ENCODE peak calls at places on chromosome X, in six cellular contexts. T, G, I, W, P and E are unnamed samples.

GRCh38 chrX:12269484-12269883 is 131.2 kb downstream of the FRMPD4 start:
- DNase-seq in T (no peak), G (no peak), I (peak; percentile 6), W (no peak), P (no peak), E (no peak)

GRCh38 chrX:139559383-139560042 is 29.0 kb downstream of the F9 start:
- DNase-seq in T (peak; percentile 75), G (peak; percentile 17), I (peak; percentile 62), W (peak; percentile 71), P (peak; percentile 29), E (peak; percentile 31)

GRCh38 chrX:40651620-40652223 is 4.4 kb upstream of the CXorf38 start:
- DNase-seq in T (peak; percentile 82), G (peak; percentile 25), I (peak; percentile 70), W (peak; percentile 88), P (peak; percentile 29), E (peak; percentile 35)

GRCh38 chrX:65690057-65690855 is 22.8 kb downstream of the MSN start:
- DNase-seq in T (no peak), G (no peak), I (peak; percentile 63), W (no peak), P (no peak), E (no peak)

GRCh38 chrX:47179221-47179927 is 14.3 kb upstream of the UBA1 start:
- DNase-seq in T (no peak), G (no peak), I (no peak), W (no peak), P (no peak), E (no peak)

GRCh38 chrX:117803463-117803862 is 313.1 kb downstream of the KLHL13 start:
- DNase-seq in T (no peak), G (no peak), I (no peak), W (no peak), P (no peak), E (no peak)

GRCh38 chrX:40105791-40106676 is 8.3 kb upstream of the BCOR start:
- DNase-seq in T (peak; percentile 88), G (no peak), I (peak; percentile 83), W (peak; percentile 91), P (no peak), E (peak; percentile 72)

GRCh38 chrX:150849996-150850720 is 48.3 kb downstream of the CD99L2 start:
- DNase-seq in T (no peak), G (no peak), I (peak; percentile 73), W (no peak), P (no peak), E (no peak)

GRCh38 chrX:145825896-145826295 is 8.3 kb downstream of the SLITRK2 start:
- DNase-seq in T (peak; percentile 19), G (no peak), I (peak; percentile 28), W (peak; percentile 57), P (no peak), E (no peak)

GRCh38 chrX:45851434-45851991 is 650.8 kb upstream of the DIPK2B start:
- DNase-seq in T (peak; percentile 76), G (no peak), I (peak; percentile 82), W (peak; percentile 61), P (peak; percentile 9), E (peak; percentile 9)

GRCh38 chrX:13669246-13669689 is 16.3 kb downstream of the TCEANC start:
- DNase-seq in T (no peak), G (peak; percentile 94), I (peak; percentile 32), W (peak; percentile 87), P (peak; percentile 48), E (peak; percentile 45)

GRCh38 chrX:134821370-134821769 is 163.1 kb upstream of the PLAC1 start:
- DNase-seq in T (no peak), G (no peak), I (peak; percentile 57), W (no peak), P (no peak), E (no peak)

GRCh38 chrX:46180258-46180687 is 364.9 kb downstream of the ZNF674 start:
- DNase-seq in T (peak; percentile 1), G (peak; percentile 91), I (peak; percentile 93), W (no peak), P (no peak), E (no peak)

GRCh38 chrX:50066318-50066937 is 134.4 kb downstream of the AKAP4 start:
- DNase-seq in T (no peak), G (no peak), I (no peak), W (no peak), P (no peak), E (no peak)

GRCh38 chrX:103431316-103431715 is 55.0 kb downstream of the BEX3 start:
- DNase-seq in T (no peak), G (no peak), I (no peak), W (no peak), P (no peak), E (no peak)

GRCh38 chrX:47170861-47171692 is 22.6 kb upstream of the UBA1 start:
- DNase-seq in T (no peak), G (no peak), I (no peak), W (no peak), P (no peak), E (no peak)

GRCh38 chrX:48957477-48957826 is at the start of gene OTUD5:
- DNase-seq in T (no peak), G (no peak), I (peak; percentile 78), W (peak; percentile 66), P (peak; percentile 76), E (peak; percentile 82)

GRCh38 chrX:137025930-137026329 is 7.9 kb downstream of the GPR101 start:
- DNase-seq in T (no peak), G (no peak), I (no peak), W (no peak), P (no peak), E (no peak)

GRCh38 chrX:44914532-44915198 is 41.7 kb downstream of the KDM6A start:
- DNase-seq in T (no peak), G (no peak), I (no peak), W (no peak), P (no peak), E (no peak)

GRCh38 chrX:45372151-45372550 is 171.5 kb upstream of the DIPK2B start:
- DNase-seq in T (no peak), G (no peak), I (no peak), W (no peak), P (no peak), E (no peak)

GRCh38 chrX:1384738-1385250 is 7.1 kb downstream of the SLC25A6 start:
- DNase-seq in T (no peak), G (no peak), I (no peak), W (no peak), P (peak; percentile 11), E (peak; percentile 20)

GRCh38 chrX:100447563-100448397 is 37.7 kb upstream of the PCDH19 start:
- DNase-seq in T (peak; percentile 63), G (no peak), I (peak; percentile 18), W (peak; percentile 50), P (peak; percentile 46), E (peak; percentile 46)

GRCh38 chrX:75603833-75604232 is 81.0 kb upstream of the ZDHHC15 start:
- DNase-seq in T (peak; percentile 33), G (no peak), I (peak; percentile 29), W (peak; percentile 45), P (peak; percentile 28), E (peak; percentile 46)

GRCh38 chrX:18702362-18703195 is 4.9 kb upstream of the PPEF1 start:
- DNase-seq in T (no peak), G (no peak), I (no peak), W (peak; percentile 38), P (no peak), E (no peak)

GRCh38 chrX:4182010-4182806 is 468.8 kb upstream of the PRKX start:
- DNase-seq in T (no peak), G (no peak), I (no peak), W (no peak), P (no peak), E (no peak)

GRCh38 chrX:101617211-101618191 is at the start of gene ARMCX6:
- DNase-seq in T (peak; percentile 78), G (peak; percentile 21), I (peak; percentile 19), W (peak; percentile 89), P (peak; percentile 70), E (peak; percentile 76)

DNA sequence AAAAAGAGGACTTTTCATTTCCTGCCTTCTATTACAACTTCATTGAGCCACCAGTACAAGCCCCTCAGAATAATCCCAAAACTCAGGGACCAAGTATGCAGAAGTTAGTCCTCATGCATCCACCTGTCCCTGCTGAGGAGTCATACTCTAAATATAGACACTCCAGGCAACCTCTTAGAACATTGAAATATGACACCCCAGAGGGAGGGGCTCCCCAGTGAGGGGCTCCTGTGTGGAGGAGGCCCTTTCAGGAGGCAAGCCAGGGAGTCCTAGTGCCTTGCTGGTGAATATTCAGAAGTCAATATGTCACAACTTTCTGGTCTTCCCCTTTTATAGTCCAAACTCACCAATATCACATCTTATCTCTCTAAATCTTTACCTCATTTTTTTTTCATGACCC is 1.5 kb upstream of the ARMCX6 start:
- DNase-seq in T (peak; percentile 56), G (no peak), I (no peak), W (peak; percentile 48), P (no peak), E (no peak)
- TF ChIP-seq CTCF in T (no peak), G (no peak), I (no peak), W (no peak), P (no peak), E (no peak)

GRCh38 chrX:8967471-8967870 is 66.5 kb downstream of the FAM9B start:
- DNase-seq in T (no peak), G (no peak), I (no peak), W (no peak), P (no peak), E (no peak)

GRCh38 chrX:8971116-8971515 is 62.8 kb downstream of the FAM9B start:
- DNase-seq in T (peak; percentile 23), G (no peak), I (peak; percentile 60), W (peak; percentile 33), P (no peak), E (peak; percentile 12)
- TF ChIP-seq CTCF in T (peak; percentile 48), G (peak; percentile 24), I (no peak), W (peak; percentile 41), P (peak; percentile 8), E (no peak)

DNA sequence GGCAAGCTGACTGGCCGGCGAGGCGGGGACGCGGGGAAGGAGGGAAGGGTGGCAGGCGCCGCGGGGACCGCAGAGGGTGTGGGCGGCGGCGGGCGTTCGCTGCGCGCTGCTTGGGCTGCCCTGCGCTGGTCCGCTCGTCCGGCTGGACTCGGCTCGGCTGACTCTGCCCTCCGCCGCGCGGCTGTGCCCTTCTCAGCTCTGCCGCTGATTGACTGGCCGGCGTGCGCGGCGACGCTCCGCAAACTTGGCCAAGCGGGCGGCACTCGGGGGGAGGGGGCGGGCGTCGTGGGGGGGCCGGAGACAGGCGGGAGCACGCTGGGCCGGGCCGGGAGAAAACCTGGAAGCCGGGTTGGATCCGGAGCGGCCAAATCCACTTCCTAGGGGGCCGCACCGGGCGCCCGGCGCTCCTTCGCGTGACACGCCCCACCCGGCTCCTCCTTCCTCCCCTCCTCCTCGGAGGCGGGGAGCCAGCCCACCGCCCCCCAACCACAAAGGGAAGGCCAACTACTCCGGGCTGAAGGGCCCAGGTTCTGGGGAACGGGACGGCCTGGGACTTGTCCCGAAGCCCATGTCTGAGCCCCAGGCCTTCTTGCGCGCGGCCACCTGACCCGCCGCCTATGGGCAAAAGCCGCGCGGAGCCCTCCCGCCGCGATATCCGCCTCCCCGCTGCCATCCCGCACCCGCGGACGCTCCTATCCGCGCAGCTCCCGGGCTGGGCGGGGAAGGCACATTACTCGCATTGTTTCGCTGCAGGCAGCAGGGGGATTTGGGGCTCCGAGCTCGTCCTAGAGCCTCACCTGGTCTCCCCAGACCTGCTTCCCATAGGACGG is at the start of gene GPC4:
- DNase-seq in T (peak; percentile 74), G (no peak), I (no peak), W (peak; percentile 67), P (no peak), E (peak; percentile 15)
- TF ChIP-seq CTCF in T (no peak), G (no peak), I (no peak), W (no peak), P (no peak), E (no peak)

DNA sequence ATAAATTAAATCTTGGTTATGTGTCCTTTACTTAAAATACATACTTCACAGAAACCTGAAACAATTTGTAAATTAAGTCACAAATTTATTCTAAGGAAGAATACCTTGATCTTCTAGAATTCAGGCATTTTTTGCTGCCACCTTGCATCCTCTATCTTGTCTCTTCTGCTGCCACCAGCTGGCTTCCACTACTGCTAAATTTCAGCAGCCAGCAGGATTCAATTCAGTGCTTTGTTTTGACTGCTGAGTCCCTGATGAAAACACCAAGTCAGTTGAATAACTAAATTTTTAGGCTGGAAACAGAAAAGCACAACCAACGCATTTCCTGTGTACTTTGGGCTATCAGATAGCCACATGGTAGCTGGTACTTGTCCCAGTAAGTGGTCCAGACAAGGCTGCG is 2.4 kb upstream of the MBTPS2 start:
- DNase-seq in T (no peak), G (no peak), I (no peak), W (no peak), P (no peak), E (no peak)
- TF ChIP-seq CTCF in T (no peak), G (no peak), I (no peak), W (no peak), P (no peak), E (no peak)